ENCODE peak calls at places on chromosomes 13 and 19, in nine cellular contexts. One of them, this sample, is unnamed.

GRCh38 chr13:70353096-70353495 is 244.8 kb upstream of the KLHL1 start:
- DNase-seq in foreskin melanocyte: no peak
- DNase-seq in psoas muscle: no peak
- DNase-seq in amygdala: no peak
- DNase-seq in anterior cingulate cortex: no peak
- DNase-seq in GM23248: no peak
- DNase-seq in Calu3: no peak
- DNase-seq in ELF-1: no peak
- DNase-seq in OCI-LY7: no peak
- DNase-seq in this sample: no peak

GRCh38 chr13:77507931-77508776 is 27.4 kb upstream of the SCEL start:
- DNase-seq in psoas muscle: no peak
- DNase-seq in anterior cingulate cortex: no peak
- DNase-seq in Calu3: peak
- DNase-seq in ELF-1: no peak
- DNase-seq in amygdala: no peak
- DNase-seq in foreskin melanocyte: no peak
- DNase-seq in OCI-LY7: no peak
- DNase-seq in GM23248: peak
- DNase-seq in this sample: peak

GRCh38 chr19:29515706-29516357 is 10.0 kb upstream of the VSTM2B start:
- DNase-seq in OCI-LY7: no peak
- DNase-seq in GM23248: no peak
- DNase-seq in ELF-1: no peak
- DNase-seq in psoas muscle: no peak
- DNase-seq in amygdala: no peak
- DNase-seq in foreskin melanocyte: no peak
- DNase-seq in anterior cingulate cortex: no peak
- DNase-seq in Calu3: no peak
- DNase-seq in this sample: no peak

GRCh38 chr13:31027136-31027535 is 94.7 kb downstream of the TEX26 start:
- DNase-seq in Calu3: no peak
- DNase-seq in psoas muscle: no peak
- DNase-seq in foreskin melanocyte: no peak
- DNase-seq in amygdala: no peak
- DNase-seq in OCI-LY7: no peak
- DNase-seq in anterior cingulate cortex: no peak
- DNase-seq in GM23248: no peak
- DNase-seq in ELF-1: no peak
- DNase-seq in this sample: no peak

GRCh38 chr19:39795001-39795400 is 16.3 kb downstream of the LEUTX start:
- DNase-seq in amygdala: no peak
- DNase-seq in OCI-LY7: peak
- DNase-seq in psoas muscle: no peak
- DNase-seq in Calu3: no peak
- DNase-seq in ELF-1: no peak
- DNase-seq in foreskin melanocyte: no peak
- DNase-seq in GM23248: no peak
- DNase-seq in anterior cingulate cortex: no peak
- DNase-seq in this sample: no peak

GRCh38 chr13:72920097-72920496 is 138.2 kb downstream of the PIBF1 start:
- DNase-seq in amygdala: no peak
- DNase-seq in foreskin melanocyte: peak
- DNase-seq in anterior cingulate cortex: no peak
- DNase-seq in OCI-LY7: no peak
- DNase-seq in psoas muscle: peak
- DNase-seq in Calu3: no peak
- DNase-seq in ELF-1: no peak
- DNase-seq in GM23248: peak
- DNase-seq in this sample: no peak

GRCh38 chr19:7200739-7201138 is 93.5 kb downstream of the INSR start:
- DNase-seq in ELF-1: no peak
- DNase-seq in psoas muscle: no peak
- DNase-seq in amygdala: no peak
- DNase-seq in anterior cingulate cortex: no peak
- DNase-seq in OCI-LY7: no peak
- DNase-seq in GM23248: no peak
- DNase-seq in Calu3: no peak
- DNase-seq in foreskin melanocyte: no peak
- DNase-seq in this sample: no peak

GRCh38 chr19:1355258-1355973 is 28.3 kb upstream of the NDUFS7 start:
- DNase-seq in GM23248: peak
- DNase-seq in ELF-1: no peak
- DNase-seq in amygdala: peak
- DNase-seq in foreskin melanocyte: no peak
- DNase-seq in OCI-LY7: peak
- DNase-seq in psoas muscle: no peak
- DNase-seq in Calu3: no peak
- DNase-seq in anterior cingulate cortex: peak
- DNase-seq in this sample: no peak

GRCh38 chr13:61700663-61701062 is 285.0 kb upstream of the PCDH20 start:
- DNase-seq in GM23248: no peak
- DNase-seq in psoas muscle: no peak
- DNase-seq in Calu3: no peak
- DNase-seq in foreskin melanocyte: peak
- DNase-seq in OCI-LY7: no peak
- DNase-seq in anterior cingulate cortex: no peak
- DNase-seq in amygdala: no peak
- DNase-seq in ELF-1: no peak
- DNase-seq in this sample: no peak

GRCh38 chr19:47595937-47596336 is 13.0 kb upstream of the BICRA start:
- DNase-seq in ELF-1: no peak
- DNase-seq in Calu3: no peak
- DNase-seq in foreskin melanocyte: no peak
- DNase-seq in OCI-LY7: no peak
- DNase-seq in amygdala: no peak
- DNase-seq in anterior cingulate cortex: no peak
- DNase-seq in GM23248: peak
- DNase-seq in psoas muscle: no peak
- DNase-seq in this sample: no peak

GRCh38 chr13:41463823-41464602 is 6.7 kb downstream of the RGCC start:
- DNase-seq in OCI-LY7: peak
- DNase-seq in GM23248: no peak
- DNase-seq in amygdala: no peak
- DNase-seq in foreskin melanocyte: no peak
- DNase-seq in anterior cingulate cortex: no peak
- DNase-seq in psoas muscle: no peak
- DNase-seq in ELF-1: no peak
- DNase-seq in Calu3: no peak
- DNase-seq in this sample: no peak

GRCh38 chr19:10211691-10212090 is 16.9 kb upstream of the DNMT1 start:
- DNase-seq in psoas muscle: no peak
- DNase-seq in OCI-LY7: no peak
- DNase-seq in foreskin melanocyte: no peak
- DNase-seq in amygdala: no peak
- DNase-seq in Calu3: no peak
- DNase-seq in GM23248: no peak
- DNase-seq in ELF-1: peak
- DNase-seq in anterior cingulate cortex: no peak
- DNase-seq in this sample: no peak

GRCh38 chr13:106464076-106464475 is 71.4 kb downstream of the EFNB2 start:
- DNase-seq in OCI-LY7: no peak
- DNase-seq in GM23248: no peak
- DNase-seq in Calu3: no peak
- DNase-seq in anterior cingulate cortex: no peak
- DNase-seq in psoas muscle: no peak
- DNase-seq in ELF-1: no peak
- DNase-seq in foreskin melanocyte: no peak
- DNase-seq in amygdala: no peak
- DNase-seq in this sample: no peak

GRCh38 chr19:58554494-58555368 is at the start of gene CHMP2A:
- DNase-seq in foreskin melanocyte: peak
- DNase-seq in psoas muscle: peak
- DNase-seq in Calu3: peak
- DNase-seq in amygdala: no peak
- DNase-seq in anterior cingulate cortex: no peak
- DNase-seq in ELF-1: peak
- DNase-seq in OCI-LY7: peak
- DNase-seq in GM23248: peak
- DNase-seq in this sample: peak

GRCh38 chr19:43534811-43535761 is 2.1 kb downstream of the ZNF575 start:
- DNase-seq in anterior cingulate cortex: peak
- DNase-seq in foreskin melanocyte: no peak
- DNase-seq in psoas muscle: peak
- DNase-seq in amygdala: peak
- DNase-seq in GM23248: peak
- DNase-seq in Calu3: peak
- DNase-seq in ELF-1: peak
- DNase-seq in OCI-LY7: peak
- DNase-seq in this sample: no peak

GRCh38 chr13:96671073-96671472 is 323.2 kb downstream of the OXGR1 start:
- DNase-seq in GM23248: peak
- DNase-seq in foreskin melanocyte: no peak
- DNase-seq in psoas muscle: no peak
- DNase-seq in OCI-LY7: no peak
- DNase-seq in anterior cingulate cortex: no peak
- DNase-seq in ELF-1: no peak
- DNase-seq in amygdala: no peak
- DNase-seq in Calu3: no peak
- DNase-seq in this sample: no peak

GRCh38 chr19:17243854-17244617 is 1.7 kb downstream of the NR2F6 start:
- DNase-seq in foreskin melanocyte: no peak
- DNase-seq in psoas muscle: peak
- DNase-seq in amygdala: peak
- DNase-seq in GM23248: peak
- DNase-seq in ELF-1: peak
- DNase-seq in anterior cingulate cortex: no peak
- DNase-seq in OCI-LY7: peak
- DNase-seq in Calu3: peak
- DNase-seq in this sample: peak

GRCh38 chr13:57045816-57046691 is 94.7 kb upstream of the PRR20A start:
- DNase-seq in ELF-1: no peak
- DNase-seq in foreskin melanocyte: no peak
- DNase-seq in GM23248: no peak
- DNase-seq in OCI-LY7: no peak
- DNase-seq in amygdala: no peak
- DNase-seq in Calu3: no peak
- DNase-seq in anterior cingulate cortex: no peak
- DNase-seq in psoas muscle: no peak
- DNase-seq in this sample: peak

GRCh38 chr19:47028372-47028672 is 8.7 kb downstream of the NPAS1 start:
- DNase-seq in ELF-1: no peak
- DNase-seq in psoas muscle: no peak
- DNase-seq in anterior cingulate cortex: no peak
- DNase-seq in Calu3: no peak
- DNase-seq in foreskin melanocyte: no peak
- DNase-seq in GM23248: no peak
- DNase-seq in amygdala: no peak
- DNase-seq in OCI-LY7: no peak
- DNase-seq in this sample: no peak

GRCh38 chr13:35695411-35695810 is 218.9 kb upstream of the MAB21L1 start:
- DNase-seq in ELF-1: no peak
- DNase-seq in amygdala: no peak
- DNase-seq in anterior cingulate cortex: no peak
- DNase-seq in GM23248: no peak
- DNase-seq in psoas muscle: no peak
- DNase-seq in foreskin melanocyte: no peak
- DNase-seq in OCI-LY7: no peak
- DNase-seq in Calu3: no peak
- DNase-seq in this sample: no peak

GRCh38 chr13:107124730-107125129 is 556.8 kb upstream of the ARGLU1 start:
- DNase-seq in OCI-LY7: no peak
- DNase-seq in foreskin melanocyte: no peak
- DNase-seq in ELF-1: no peak
- DNase-seq in amygdala: no peak
- DNase-seq in psoas muscle: no peak
- DNase-seq in GM23248: no peak
- DNase-seq in Calu3: no peak
- DNase-seq in anterior cingulate cortex: no peak
- DNase-seq in this sample: no peak

GRCh38 chr13:63393112-63393511 is 1977.5 kb upstream of the PCDH20 start:
- DNase-seq in Calu3: peak
- DNase-seq in amygdala: no peak
- DNase-seq in anterior cingulate cortex: no peak
- DNase-seq in OCI-LY7: no peak
- DNase-seq in psoas muscle: no peak
- DNase-seq in ELF-1: no peak
- DNase-seq in foreskin melanocyte: no peak
- DNase-seq in GM23248: no peak
- DNase-seq in this sample: no peak

GRCh38 chr19:49887037-49887652 is 9.5 kb downstream of the IL4I1 start:
- DNase-seq in GM23248: no peak
- DNase-seq in Calu3: no peak
- DNase-seq in psoas muscle: no peak
- DNase-seq in OCI-LY7: no peak
- DNase-seq in amygdala: no peak
- DNase-seq in foreskin melanocyte: no peak
- DNase-seq in anterior cingulate cortex: no peak
- DNase-seq in ELF-1: no peak
- DNase-seq in this sample: no peak

GRCh38 chr19:52190679-52191293 is 934 bp downstream of the PPP2R1A start:
- DNase-seq in ELF-1: peak
- DNase-seq in GM23248: peak
- DNase-seq in amygdala: no peak
- DNase-seq in OCI-LY7: peak
- DNase-seq in anterior cingulate cortex: no peak
- DNase-seq in Calu3: peak
- DNase-seq in psoas muscle: peak
- DNase-seq in foreskin melanocyte: no peak
- DNase-seq in this sample: peak

GRCh38 chr19:30369833-30370232 is 2.4 kb upstream of the ZNF536 start:
- DNase-seq in OCI-LY7: no peak
- DNase-seq in amygdala: no peak
- DNase-seq in psoas muscle: no peak
- DNase-seq in GM23248: no peak
- DNase-seq in foreskin melanocyte: no peak
- DNase-seq in Calu3: no peak
- DNase-seq in anterior cingulate cortex: no peak
- DNase-seq in ELF-1: no peak
- DNase-seq in this sample: no peak

GRCh38 chr13:110575322-110576069 is 14.0 kb upstream of the RAB20 start:
- DNase-seq in psoas muscle: peak
- DNase-seq in GM23248: peak
- DNase-seq in amygdala: no peak
- DNase-seq in foreskin melanocyte: no peak
- DNase-seq in anterior cingulate cortex: no peak
- DNase-seq in Calu3: no peak
- DNase-seq in OCI-LY7: no peak
- DNase-seq in ELF-1: peak
- DNase-seq in this sample: peak

GRCh38 chr19:34109596-34109995 is 62.7 kb upstream of the LSM14A start:
- DNase-seq in ELF-1: no peak
- DNase-seq in Calu3: no peak
- DNase-seq in foreskin melanocyte: no peak
- DNase-seq in amygdala: no peak
- DNase-seq in psoas muscle: no peak
- DNase-seq in GM23248: no peak
- DNase-seq in anterior cingulate cortex: no peak
- DNase-seq in OCI-LY7: no peak
- DNase-seq in this sample: no peak

GRCh38 chr13:45500492-45501174 is 35.9 kb downstream of the COG3 start:
- DNase-seq in foreskin melanocyte: peak
- DNase-seq in Calu3: peak
- DNase-seq in anterior cingulate cortex: no peak
- DNase-seq in GM23248: peak
- DNase-seq in psoas muscle: no peak
- DNase-seq in ELF-1: no peak
- DNase-seq in amygdala: no peak
- DNase-seq in OCI-LY7: no peak
- DNase-seq in this sample: peak

GRCh38 chr13:51539887-51540286 is 44.4 kb upstream of the WDFY2 start:
- DNase-seq in psoas muscle: no peak
- DNase-seq in OCI-LY7: no peak
- DNase-seq in anterior cingulate cortex: no peak
- DNase-seq in foreskin melanocyte: no peak
- DNase-seq in Calu3: no peak
- DNase-seq in ELF-1: no peak
- DNase-seq in GM23248: peak
- DNase-seq in amygdala: no peak
- DNase-seq in this sample: no peak

GRCh38 chr19:57779220-57779845 is 9.9 kb downstream of the ZNF586 start:
- DNase-seq in ELF-1: no peak
- DNase-seq in psoas muscle: no peak
- DNase-seq in anterior cingulate cortex: no peak
- DNase-seq in GM23248: no peak
- DNase-seq in OCI-LY7: no peak
- DNase-seq in foreskin melanocyte: no peak
- DNase-seq in amygdala: no peak
- DNase-seq in Calu3: no peak
- DNase-seq in this sample: no peak

GRCh38 chr19:20103091-20103501 is 25.3 kb downstream of the ZNF90 start:
- DNase-seq in OCI-LY7: no peak
- DNase-seq in foreskin melanocyte: no peak
- DNase-seq in Calu3: no peak
- DNase-seq in ELF-1: peak
- DNase-seq in anterior cingulate cortex: no peak
- DNase-seq in psoas muscle: no peak
- DNase-seq in GM23248: no peak
- DNase-seq in amygdala: no peak
- DNase-seq in this sample: no peak

This sample was measured in SW480.